ENCODE peak calls at places on chromosomes 7 and 10, in ten cellular contexts. P is fibroblast of lung; K is M059J; J is PC-3; W is thoracic aorta; D is mucosa of gallbladder; I is left ventricle myocardium inferior; C is osteocyte; H is CD4-positive, alpha-beta T cell; X is IMR-90. Q is an unnamed sample.

GRCh38 chr7:47534322-47535032 is 47.4 kb downstream of the TNS3 start:
- DNase-seq in P (no peak), K (peak), J (peak), W (no peak), D (no peak), I (no peak), C (no peak), H (no peak), X (no peak), Q (no peak)

GRCh38 chr7:129886184-129886817 is 66.5 kb downstream of the UBE2H start:
- DNase-seq in P (no peak), K (no peak), J (no peak), W (no peak), D (no peak), I (no peak), C (no peak), H (no peak), X (no peak), Q (no peak)

GRCh38 chr10:90930971-90931841 is 10.3 kb upstream of the ANKRD1 start:
- DNase-seq in P (peak), K (peak), J (peak), W (no peak), D (peak), I (peak), C (no peak), H (no peak), X (peak), Q (no peak)

GRCh38 chr10:78464856-78465221 is 431.2 kb downstream of the RPS24 start:
- DNase-seq in P (no peak), K (no peak), J (no peak), W (no peak), D (no peak), I (no peak), C (peak), H (no peak), X (no peak), Q (no peak)

GRCh38 chr10:111990734-111991133 is 192.8 kb downstream of the GPAM start:
- DNase-seq in P (no peak), K (no peak), J (no peak), W (no peak), D (no peak), I (no peak), C (no peak), H (no peak), X (no peak), Q (no peak)

GRCh38 chr7:17706734-17707133 is 233.6 kb downstream of the SNX13 start:
- DNase-seq in P (peak), K (peak), J (peak), W (no peak), D (peak), I (no peak), C (no peak), H (no peak), X (peak), Q (no peak)

GRCh38 chr10:29270883-29271282 is 18.0 kb upstream of the LYZL1 start:
- DNase-seq in P (no peak), K (no peak), J (no peak), W (no peak), D (no peak), I (no peak), C (peak), H (no peak), X (no peak), Q (no peak)

GRCh38 chr7:138549082-138549481 is 89.0 kb downstream of the TRIM24 start:
- DNase-seq in P (peak), K (peak), J (no peak), W (no peak), D (no peak), I (no peak), C (no peak), H (no peak), X (no peak), Q (no peak)

GRCh38 chr7:10821156-10821555 is 152.5 kb upstream of the PHF14 start:
- DNase-seq in P (no peak), K (no peak), J (no peak), W (no peak), D (no peak), I (no peak), C (no peak), H (no peak), X (no peak), Q (no peak)

GRCh38 chr7:47682874-47683273 is 101.0 kb upstream of the TNS3 start:
- DNase-seq in P (no peak), K (no peak), J (no peak), W (no peak), D (no peak), I (no peak), C (no peak), H (no peak), X (no peak), Q (no peak)

GRCh38 chr10:37638569-37638968 is 218.8 kb downstream of the ZNF248 start:
- DNase-seq in P (no peak), K (no peak), J (no peak), W (no peak), D (no peak), I (no peak), C (no peak), H (no peak), X (no peak), Q (no peak)

GRCh38 chr7:147771344-147771743 is 819.2 kb upstream of the C7orf33 start:
- DNase-seq in P (no peak), K (no peak), J (no peak), W (no peak), D (no peak), I (no peak), C (no peak), H (no peak), X (no peak), Q (no peak)

GRCh38 chr7:17019106-17019505 is 137.3 kb upstream of the AGR3 start:
- DNase-seq in P (no peak), K (no peak), J (no peak), W (no peak), D (no peak), I (no peak), C (no peak), H (no peak), X (no peak), Q (no peak)